ENCODE peak calls at places on chromosome 12, in ten cellular contexts. M is uterus, A is adipocyte, B is pancreas, Z is cardiac muscle cell, U is MG63, R is left lung, N is HCT116, T is AG04450, F is right atrium auricular region. K is an unnamed sample.

GRCh38 chr12:113296557-113297213 is 38.2 kb downstream of the SLC8B1 start:
- DNase-seq in F (no peak), B (no peak), M (no peak), N (no peak), A (no peak), U (no peak), Z (no peak), T (no peak), R (no peak), K (no peak)

GRCh38 chr12:86260183-86260582 is 4.0 kb upstream of the MGAT4C start:
- DNase-seq in N (no peak), R (no peak), F (no peak), B (no peak), Z (no peak), T (no peak), A (no peak), M (no peak), U (no peak), K (no peak)

GRCh38 chr12:110102255-110102654 is 21.9 kb upstream of the IFT81 start:
- DNase-seq in U (peak; percentile 72), T (no peak), Z (peak; percentile 52), B (no peak), M (peak; percentile 36), A (peak; percentile 53), F (no peak), R (no peak), N (peak; percentile 94), K (peak; percentile 67)

GRCh38 chr12:84355561-84355960 is 557.0 kb downstream of the SLC6A15 start:
- DNase-seq in M (no peak), T (no peak), Z (no peak), B (no peak), N (no peak), U (no peak), A (no peak), F (peak; percentile 18), R (no peak), K (peak; percentile 61)

GRCh38 chr12:96196781-96197180 is 2.6 kb downstream of the ELK3 start:
- DNase-seq in Z (no peak), M (peak; percentile 42), N (no peak), T (no peak), B (no peak), U (no peak), A (peak; percentile 41), R (no peak), F (no peak), K (peak; percentile 73)

GRCh38 chr12:7995266-7995963 is 37.1 kb upstream of the FOXJ2 start:
- DNase-seq in R (peak; percentile 84), A (peak; percentile 93), B (peak; percentile 57), U (peak; percentile 79), Z (peak; percentile 89), N (peak; percentile 64), M (peak; percentile 88), F (peak; percentile 90), T (peak; percentile 68), K (peak; percentile 78)

GRCh38 chr12:68675098-68675842 is 11.5 kb upstream of the NUP107 start:
- DNase-seq in U (no peak), A (no peak), T (no peak), R (no peak), M (no peak), B (no peak), Z (no peak), N (no peak), F (no peak), K (no peak)

GRCh38 chr12:40655451-40655850 is 36.8 kb upstream of the CNTN1 start:
- DNase-seq in A (no peak), B (no peak), N (no peak), U (no peak), M (no peak), T (no peak), Z (no peak), R (no peak), F (no peak), K (no peak)

GRCh38 chr12:126369487-126370463 is 1304.5 kb downstream of the AACS start:
- DNase-seq in A (peak; percentile 5), Z (peak; percentile 45), F (no peak), T (no peak), N (no peak), M (no peak), B (no peak), R (no peak), U (no peak), K (peak; percentile 21)

GRCh38 chr12:93140309-93140708 is 211.2 kb upstream of the EEA1 start:
- DNase-seq in N (no peak), U (no peak), T (no peak), A (no peak), M (no peak), Z (no peak), B (no peak), R (no peak), F (no peak), K (no peak)

GRCh38 chr12:13661005-13661887 is 320.2 kb downstream of the GRIN2B start:
- DNase-seq in T (peak; percentile 3), A (peak; percentile 80), U (peak; percentile 29), N (peak; percentile 47), R (no peak), F (peak; percentile 67), Z (peak; percentile 67), B (peak; percentile 40), M (peak; percentile 18), K (peak; percentile 38)

GRCh38 chr12:13171921-13172859 is 24.3 kb upstream of the EMP1 start:
- DNase-seq in T (no peak), F (no peak), B (peak; percentile 34), M (no peak), Z (peak; percentile 47), R (no peak), U (peak; percentile 81), N (no peak), A (peak; percentile 62), K (peak; percentile 82)

GRCh38 chr12:120774169-120774916 is 48.7 kb downstream of the ACADS start:
- DNase-seq in T (no peak), A (no peak), U (no peak), R (no peak), Z (no peak), N (no peak), F (no peak), B (no peak), M (no peak), K (no peak)

GRCh38 chr12:111270773-111271172 is 98.1 kb downstream of the PHETA1 start:
- DNase-seq in U (peak; percentile 32), F (no peak), M (no peak), Z (no peak), A (no peak), N (peak; percentile 23), R (no peak), T (no peak), B (no peak), K (peak; percentile 23)

GRCh38 chr12:130222519-130223255 is 60.4 kb downstream of the FZD10 start:
- DNase-seq in B (peak; percentile 35), T (no peak), F (no peak), A (no peak), N (no peak), Z (no peak), M (no peak), U (no peak), R (no peak), K (no peak)
- H3K27me3 ChIP-seq in B (no peaks in the 10 kb centered on the region), T (no peaks in the 10 kb centered on the region), F (no peaks in the 10 kb centered on the region), A (no peaks in the 10 kb centered on the region), N (no peaks in the 10 kb centered on the region), Z (peaks cover 87% of the 10 kb centered on the region), M (no peaks in the 10 kb centered on the region), U (no peaks in the 10 kb centered on the region), R (no peaks in the 10 kb centered on the region), K (no peaks in the 10 kb centered on the region)

DNA sequence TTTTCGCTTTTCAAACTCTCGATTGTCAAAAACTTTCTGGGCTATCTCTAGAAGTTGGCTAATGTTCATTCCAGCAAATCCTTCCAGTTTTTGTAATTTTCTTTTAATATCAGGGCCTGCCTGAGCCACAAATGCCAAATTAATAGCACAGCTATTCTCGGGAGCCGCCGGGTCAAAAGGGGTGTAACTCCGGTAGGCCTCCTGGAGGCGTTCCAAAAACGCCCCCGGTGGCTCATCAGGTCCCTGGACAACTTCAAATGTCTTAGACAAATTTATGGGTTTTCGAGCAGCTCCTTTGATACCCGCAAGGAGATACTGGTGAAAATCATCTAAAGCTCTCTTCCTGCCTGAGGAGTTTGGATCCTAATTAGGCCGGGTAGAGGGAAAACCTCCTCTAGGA is 117.9 kb upstream of the PZP start:
- DNase-seq in N (no peak), B (no peak), A (no peak), U (no peak), T (no peak), R (no peak), Z (no peak), M (no peak), F (no peak), K (no peak)
- H3K27me3 ChIP-seq in N (no peaks in the 10 kb centered on the region), B (no peaks in the 10 kb centered on the region), A (peaks cover 19% of the 10 kb centered on the region), U (no peaks in the 10 kb centered on the region), T (peaks cover 4% of the 10 kb centered on the region), R (no peaks in the 10 kb centered on the region), Z (no peaks in the 10 kb centered on the region), M (no peaks in the 10 kb centered on the region), F (no peaks in the 10 kb centered on the region), K (no peaks in the 10 kb centered on the region)

DNA sequence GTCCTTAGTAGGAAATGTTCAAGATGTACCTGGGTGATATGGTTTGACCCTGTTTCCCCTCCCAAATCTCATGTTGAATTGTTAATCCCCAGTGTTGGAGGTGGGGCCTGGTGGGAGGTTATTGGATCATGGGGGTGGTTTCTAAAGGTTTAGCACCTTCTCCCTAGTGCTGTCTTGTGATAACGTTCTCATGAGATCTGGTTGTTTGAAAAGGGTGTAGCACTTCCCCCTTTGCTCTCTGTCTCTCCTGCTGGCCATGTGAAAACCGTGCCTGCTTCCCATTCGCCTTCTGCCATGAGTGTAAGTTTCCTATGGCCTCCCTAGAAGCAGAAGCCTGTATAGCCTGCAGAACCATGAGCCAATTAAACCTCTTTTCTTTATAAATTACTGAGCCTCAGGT is 353.0 kb upstream of the SFSWAP start:
- DNase-seq in N (no peak), R (no peak), B (no peak), U (no peak), M (no peak), Z (no peak), A (no peak), F (no peak), T (no peak), K (no peak)
- H3K27me3 ChIP-seq in N (peaks cover 24% of the 10 kb centered on the region), R (no peaks in the 10 kb centered on the region), B (no peaks in the 10 kb centered on the region), U (peaks cover 8% of the 10 kb centered on the region), M (no peaks in the 10 kb centered on the region), Z (no peaks in the 10 kb centered on the region), A (peaks cover 7% of the 10 kb centered on the region), F (no peaks in the 10 kb centered on the region), T (no peaks in the 10 kb centered on the region), K (no peaks in the 10 kb centered on the region)

GRCh38 chr12:108324678-108325358 is 14.3 kb downstream of the CMKLR1 start:
- DNase-seq in T (no peak), A (no peak), M (no peak), B (no peak), R (no peak), U (no peak), Z (no peak), F (no peak), N (no peak), K (no peak)

GRCh38 chr12:108321688-108322087 is 17.4 kb downstream of the CMKLR1 start:
- DNase-seq in R (no peak), U (no peak), B (no peak), F (no peak), Z (no peak), A (no peak), N (no peak), T (no peak), M (no peak), K (no peak)

GRCh38 chr12:108323581-108323980 is 15.5 kb downstream of the CMKLR1 start:
- DNase-seq in T (no peak), A (no peak), N (no peak), B (no peak), M (no peak), Z (no peak), F (no peak), R (no peak), U (no peak), K (no peak)

GRCh38 chr12:108320503-108321293 is 18.4 kb downstream of the CMKLR1 start:
- DNase-seq in M (no peak), R (no peak), B (no peak), F (no peak), A (no peak), T (no peak), Z (no peak), U (no peak), N (no peak), K (no peak)

GRCh38 chr12:108322998-108323397 is 16.1 kb downstream of the CMKLR1 start:
- DNase-seq in R (no peak), A (no peak), Z (no peak), F (no peak), U (no peak), M (no peak), T (no peak), B (no peak), N (no peak), K (no peak)
- H3K27me3 ChIP-seq in R (no peaks in the 10 kb centered on the region), A (peaks cover 13% of the 10 kb centered on the region), Z (no peaks in the 10 kb centered on the region), F (no peaks in the 10 kb centered on the region), U (no peaks in the 10 kb centered on the region), M (no peaks in the 10 kb centered on the region), T (no peaks in the 10 kb centered on the region), B (no peaks in the 10 kb centered on the region), N (peaks cover 44% of the 10 kb centered on the region), K (no peaks in the 10 kb centered on the region)